ENCODE peak calls at places on chromosomes 3 and 15, in eight cellular contexts. I is HepG2, F is heart left ventricle, P is cardiac muscle cell, J is lower leg skin, C is breast epithelium, O is psoas muscle, Y is endodermal cell. D is an unnamed sample.

GRCh38 chr15:41936649-41937567 is 35.4 kb downstream of the EHD4 start:
- DNase-seq in I (no peak), F (peak; percentile 55), P (no peak), J (peak; percentile 92), C (no peak), O (peak; percentile 51), Y (no peak), D (no peak)

GRCh38 chr3:134074790-134075567 is 45.3 kb upstream of the SLCO2A1 start:
- DNase-seq in I (no peak), F (no peak), P (no peak), J (peak; percentile 53), C (no peak), O (no peak), Y (peak; percentile 24), D (no peak)

GRCh38 chr3:15754047-15754446 is 43.7 kb downstream of the ANKRD28 start:
- DNase-seq in I (no peak), F (no peak), P (no peak), J (no peak), C (no peak), O (no peak), Y (no peak), D (no peak)

GRCh38 chr15:80776420-80777045 is 2.6 kb upstream of the CEMIP start:
- DNase-seq in I (peak; percentile 62), F (peak; percentile 77), P (peak; percentile 86), J (no peak), C (peak; percentile 62), O (peak; percentile 45), Y (peak; percentile 88), D (peak; percentile 62)

GRCh38 chr15:40333922-40334492 is 6.7 kb downstream of the CCDC9B start:
- DNase-seq in I (no peak), F (peak; percentile 84), P (no peak), J (peak; percentile 91), C (peak; percentile 60), O (peak; percentile 63), Y (no peak), D (no peak)

GRCh38 chr3:27532426-27532825 is 48.2 kb upstream of the SLC4A7 start:
- DNase-seq in I (no peak), F (no peak), P (no peak), J (peak; percentile 60), C (no peak), O (no peak), Y (peak; percentile 60), D (no peak)

GRCh38 chr3:27253831-27254230 is 115.4 kb downstream of the NEK10 start:
- DNase-seq in I (peak; percentile 25), F (no peak), P (peak; percentile 52), J (no peak), C (peak; percentile 90), O (no peak), Y (peak; percentile 78), D (no peak)

GRCh38 chr15:38253448-38253847 is 812 bp downstream of the SPRED1 start:
- DNase-seq in I (no peak), F (no peak), P (no peak), J (no peak), C (no peak), O (no peak), Y (no peak), D (no peak)

GRCh38 chr3:173584093-173584833 is 186.7 kb downstream of the NLGN1 start:
- DNase-seq in I (no peak), F (no peak), P (peak; percentile 70), J (no peak), C (no peak), O (no peak), Y (peak; percentile 84), D (no peak)

GRCh38 chr3:40557558-40558161 is 32.9 kb downstream of the ZNF621 start:
- DNase-seq in I (no peak), F (no peak), P (no peak), J (no peak), C (no peak), O (no peak), Y (no peak), D (no peak)

GRCh38 chr3:39208463-39209055 is 16.2 kb upstream of the XIRP1 start:
- DNase-seq in I (peak; percentile 21), F (peak; percentile 72), P (peak; percentile 76), J (peak; percentile 80), C (no peak), O (peak; percentile 45), Y (peak; percentile 87), D (no peak)

GRCh38 chr15:70132148-70132547 is 34.4 kb upstream of the TLE3 start:
- DNase-seq in I (no peak), F (peak; percentile 46), P (no peak), J (no peak), C (no peak), O (no peak), Y (no peak), D (no peak)

GRCh38 chr3:11021611-11022011 is 29.1 kb downstream of the SLC6A1 start:
- DNase-seq in I (no peak), F (no peak), P (no peak), J (no peak), C (no peak), O (no peak), Y (peak; percentile 67), D (no peak)

DNA sequence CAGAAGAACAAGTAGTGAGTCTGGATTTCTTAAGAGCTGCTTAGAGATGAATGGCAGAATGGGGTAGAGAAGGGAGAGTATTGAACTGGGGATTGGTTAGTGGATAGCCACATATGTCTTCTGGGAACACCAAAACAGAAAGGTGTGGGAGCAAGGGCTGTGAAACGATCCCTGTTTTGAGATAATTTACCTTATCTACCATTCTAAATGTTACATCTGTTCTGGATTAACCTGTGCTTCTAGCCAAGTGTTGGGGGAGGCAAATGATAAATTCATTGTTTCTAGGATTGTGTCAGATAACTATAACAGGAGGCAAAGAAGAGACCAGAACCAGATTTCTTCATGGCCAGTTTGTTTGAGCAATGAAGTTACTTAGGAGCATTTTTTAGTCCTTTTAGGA is 8.4 kb downstream of the NR1D2 start:
- DNase-seq in I (no peak), F (no peak), P (no peak), J (no peak), C (no peak), O (no peak), Y (no peak), D (no peak)
- TF ChIP-seq CTCF in I (no peak), F (no peak), P (no peak), J (no peak), C (no peak), O (no peak), Y (no peak), D (no peak)

GRCh38 chr3:194671900-194672808 is at the start of gene LSG1:
- DNase-seq in I (peak; percentile 90), F (peak; percentile 95), P (peak; percentile 96), J (peak; percentile 98), C (peak; percentile 86), O (peak; percentile 92), Y (peak; percentile 97), D (peak; percentile 79)

GRCh38 chr3:194675081-194675640 is 3.2 kb upstream of the LSG1 start:
- DNase-seq in I (no peak), F (no peak), P (no peak), J (no peak), C (no peak), O (no peak), Y (no peak), D (no peak)

GRCh38 chr3:194672876-194673275 is 885 bp upstream of the LSG1 start:
- DNase-seq in I (no peak), F (no peak), P (no peak), J (no peak), C (no peak), O (no peak), Y (no peak), D (no peak)

GRCh38 chr3:194673761-194674160 is 1.8 kb upstream of the LSG1 start:
- DNase-seq in I (no peak), F (no peak), P (no peak), J (no peak), C (no peak), O (no peak), Y (no peak), D (no peak)

GRCh38 chr3:194671511-194671899 is 486 bp downstream of the LSG1 start:
- DNase-seq in I (peak; percentile 28), F (no peak), P (peak; percentile 41), J (no peak), C (no peak), O (no peak), Y (no peak), D (no peak)
- TF ChIP-seq CTCF in I (peak; percentile 57), F (peak; percentile 47), P (peak; percentile 61), J (no peak), C (peak; percentile 46), O (peak; percentile 49), Y (peak; percentile 85), D (no peak)

GRCh38 chr15:64455951-64456350 is 4.4 kb upstream of the ZNF609 start:
- DNase-seq in I (no peak), F (peak; percentile 62), P (no peak), J (no peak), C (no peak), O (no peak), Y (no peak), D (no peak)

GRCh38 chr15:64456634-64457108 is 3.7 kb upstream of the ZNF609 start:
- DNase-seq in I (peak; percentile 20), F (no peak), P (no peak), J (no peak), C (no peak), O (no peak), Y (no peak), D (no peak)

GRCh38 chr15:64452988-64453688 is 7.2 kb upstream of the ZNF609 start:
- DNase-seq in I (no peak), F (peak; percentile 65), P (no peak), J (no peak), C (peak; percentile 56), O (no peak), Y (no peak), D (no peak)

GRCh38 chr15:64454282-64454681 is 6.1 kb upstream of the ZNF609 start:
- DNase-seq in I (no peak), F (no peak), P (no peak), J (no peak), C (no peak), O (no peak), Y (no peak), D (no peak)

GRCh38 chr15:64453689-64454037 is 6.7 kb upstream of the ZNF609 start:
- DNase-seq in I (no peak), F (no peak), P (no peak), J (no peak), C (no peak), O (no peak), Y (no peak), D (no peak)
- TF ChIP-seq CTCF in I (no peak), F (no peak), P (no peak), J (no peak), C (no peak), O (no peak), Y (no peak), D (no peak)

DNA sequence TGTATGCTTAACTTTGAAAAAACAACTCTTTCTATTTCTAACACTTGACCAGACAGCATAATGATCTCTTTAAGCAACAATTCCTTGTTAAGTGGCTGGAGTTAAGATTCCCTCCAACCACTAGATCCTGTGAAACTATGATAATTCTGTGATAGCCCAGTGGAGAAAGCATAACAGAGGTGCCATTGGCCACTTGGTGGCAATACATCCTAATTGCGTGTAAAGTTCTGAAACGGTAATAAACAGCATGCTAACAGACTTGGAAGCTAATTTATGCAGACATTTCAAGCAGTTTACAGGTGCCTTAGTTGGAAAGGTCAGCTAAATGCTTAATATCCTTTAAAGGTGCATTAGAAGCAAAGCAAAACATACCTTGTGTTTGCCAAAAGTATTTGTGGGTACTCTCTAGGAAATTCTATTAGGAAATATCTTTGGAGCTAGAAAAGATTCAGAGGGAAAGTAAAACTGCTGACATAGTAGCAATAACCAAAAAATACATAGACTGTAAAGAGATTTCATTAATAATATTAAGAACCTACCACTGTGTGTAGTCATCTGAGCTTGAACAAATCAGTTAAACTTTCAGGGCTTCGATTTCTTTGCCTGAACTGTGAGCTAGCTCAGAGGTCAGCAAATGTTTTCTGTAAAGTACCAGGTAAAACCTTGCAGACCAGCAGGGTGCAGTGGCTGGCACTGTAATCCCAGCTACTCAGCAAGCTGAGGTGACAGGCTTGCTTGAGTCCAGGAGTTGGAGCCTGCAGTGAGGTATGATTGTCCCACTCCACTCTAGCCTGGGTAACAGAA is 19.0 kb upstream of the CSTA start:
- DNase-seq in I (peak; percentile 67), F (no peak), P (peak; percentile 64), J (no peak), C (no peak), O (no peak), Y (peak; percentile 75), D (no peak)
- TF ChIP-seq CTCF in I (peak; percentile 80), F (no peak), P (peak; percentile 7), J (no peak), C (peak; percentile 9), O (no peak), Y (peak; percentile 64), D (no peak)

D was measured in omental fat pad.